ENCODE peak calls at places on chromosome 10, in four cellular contexts. B, L, S and W are unnamed samples.

GRCh38 chr10:34299105-34299611 is 515.9 kb downstream of the PARD3 start:
- DNase-seq in L (no peak), S (no peak), B (no peak), W (no peak)

GRCh38 chr10:59557052-59557451 is 152.6 kb downstream of the SLC16A9 start:
- DNase-seq in B (peak; percentile 66), L (no peak), S (no peak), W (no peak)

GRCh38 chr10:91409869-91410637 is at the start of gene HECTD2:
- DNase-seq in L (peak; percentile 82), B (peak; percentile 88), S (peak; percentile 81), W (peak; percentile 91)

GRCh38 chr10:33055636-33056035 is 97.6 kb upstream of the ITGB1 start:
- DNase-seq in S (no peak), L (no peak), B (no peak), W (no peak)

GRCh38 chr10:113426181-113426837 is 126.5 kb upstream of the HABP2 start:
- DNase-seq in S (no peak), L (no peak), B (no peak), W (no peak)

GRCh38 chr10:14556285-14556956 is 218.3 kb downstream of the FAM107B start:
- DNase-seq in S (peak; percentile 67), L (peak; percentile 48), B (no peak), W (no peak)

GRCh38 chr10:46286991-46287693 is at the start of gene ANTXRL:
- DNase-seq in S (peak; percentile 4), B (no peak), L (no peak), W (no peak)

GRCh38 chr10:89522463-89522862 is 12.9 kb downstream of the SLC16A12 start:
- DNase-seq in S (no peak), B (no peak), L (no peak), W (no peak)

GRCh38 chr10:113415246-113415645 is 137.6 kb upstream of the HABP2 start:
- DNase-seq in S (no peak), L (no peak), B (no peak), W (no peak)

GRCh38 chr10:112985701-112986510 is 35.9 kb downstream of the TCF7L2 start:
- DNase-seq in L (no peak), B (no peak), S (no peak), W (no peak)

GRCh38 chr10:132606536-132607316 is 69.1 kb downstream of the INPP5A start:
- DNase-seq in L (no peak), B (no peak), S (no peak), W (peak; percentile 84)

GRCh38 chr10:106399112-106399511 is 765.4 kb downstream of the SORCS1 start:
- DNase-seq in L (no peak), S (no peak), B (no peak), W (no peak)

GRCh38 chr10:14254368-14254767 is 76.4 kb downstream of the FRMD4A start:
- DNase-seq in S (no peak), B (no peak), L (no peak), W (no peak)

GRCh38 chr10:110646417-110647135 is 2.4 kb downstream of the RBM20 start:
- DNase-seq in B (no peak), L (no peak), S (no peak), W (no peak)

GRCh38 chr10:95400789-95401188 is 110.0 kb upstream of the PDLIM1 start:
- DNase-seq in S (no peak), B (no peak), L (no peak), W (no peak)
- H3K4me1 ChIP-seq in S (no peaks in the 10 kb centered on the region), B (no peaks in the 10 kb centered on the region), L (no peaks in the 10 kb centered on the region), W (no peaks in the 10 kb centered on the region)

GRCh38 chr10:71773221-71773971 is at the start of gene VSIR:
- DNase-seq in L (peak; percentile 82), S (peak; percentile 92), B (peak; percentile 95), W (peak; percentile 97)
- H3K4me1 ChIP-seq in L (peaks cover 49% of the 10 kb centered on the region), S (peaks cover 24% of the 10 kb centered on the region), B (no peaks in the 10 kb centered on the region), W (peaks cover 20% of the 10 kb centered on the region)

GRCh38 chr10:103616705-103617361 is 123.3 kb downstream of the NEURL1 start:
- DNase-seq in L (no peak), S (no peak), B (no peak), W (peak; percentile 91)
- H3K4me1 ChIP-seq in L (no peaks in the 10 kb centered on the region), S (peaks cover 21% of the 10 kb centered on the region), B (no peaks in the 10 kb centered on the region), W (peaks cover 46% of the 10 kb centered on the region)

GRCh38 chr10:74026428-74026979 is 28.6 kb downstream of the VCL start:
- DNase-seq in L (no peak), S (no peak), B (no peak), W (no peak)
- H3K4me1 ChIP-seq in L (peaks cover 70% of the 10 kb centered on the region), S (peaks cover 6% of the 10 kb centered on the region), B (peaks cover 5% of the 10 kb centered on the region), W (peaks cover 10% of the 10 kb centered on the region)

DNA sequence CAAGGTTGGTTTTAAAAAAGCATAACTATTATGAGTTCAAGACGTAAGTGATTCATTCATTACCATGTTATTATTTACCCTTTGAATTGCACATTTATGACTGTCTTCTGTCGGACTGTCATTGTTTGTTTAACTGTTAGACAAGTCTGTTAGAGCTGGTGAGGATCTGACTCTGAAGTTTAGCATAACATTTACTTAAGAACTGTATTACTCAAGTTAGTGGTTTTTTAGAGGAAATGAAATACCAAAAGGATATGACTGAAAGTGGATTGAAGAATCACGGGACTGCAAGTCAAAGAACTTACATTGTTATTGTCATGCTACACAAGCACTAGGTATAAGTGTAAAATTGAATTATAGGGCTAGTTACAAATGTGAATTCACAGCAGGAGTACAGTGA is 2.2 kb downstream of the CSGALNACT2 start:
- DNase-seq in L (peak; percentile 79), S (no peak), B (no peak), W (no peak)
- H3K4me1 ChIP-seq in L (peaks cover 34% of the 10 kb centered on the region), S (peaks cover 28% of the 10 kb centered on the region), B (peaks cover 10% of the 10 kb centered on the region), W (peaks cover 4% of the 10 kb centered on the region)

GRCh38 chr10:79158004-79158340 is 89.2 kb downstream of the ZMIZ1 start:
- DNase-seq in L (no peak), S (no peak), B (no peak), W (no peak)
- H3K4me1 ChIP-seq in L (peaks cover 100% of the 10 kb centered on the region), S (peaks cover 41% of the 10 kb centered on the region), B (peaks cover 42% of the 10 kb centered on the region), W (peaks cover 56% of the 10 kb centered on the region)

DNA sequence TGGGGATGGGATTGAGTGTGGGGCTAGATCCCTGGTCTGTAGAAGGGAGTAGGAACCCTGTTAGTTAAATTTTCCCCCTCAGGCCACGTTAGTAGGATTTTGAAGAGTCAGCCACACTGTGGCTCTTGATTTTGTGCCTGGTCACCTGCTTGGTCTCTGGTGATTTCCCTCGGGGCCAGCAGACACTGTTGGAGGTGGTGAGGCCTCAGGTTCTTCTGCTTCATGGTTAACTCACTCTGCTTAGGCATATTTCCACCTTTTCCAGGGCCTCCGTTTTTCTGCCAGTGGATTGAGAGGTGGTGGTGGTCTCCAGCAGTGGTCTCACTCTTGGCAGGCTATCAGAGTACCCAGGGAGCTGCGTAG is 4.1 kb downstream of the TSPAN14 start:
- DNase-seq in S (no peak), L (no peak), B (no peak), W (no peak)
- H3K4me1 ChIP-seq in S (peaks cover 75% of the 10 kb centered on the region), L (peaks cover 77% of the 10 kb centered on the region), B (peaks cover 52% of the 10 kb centered on the region), W (peaks cover 34% of the 10 kb centered on the region)

DNA sequence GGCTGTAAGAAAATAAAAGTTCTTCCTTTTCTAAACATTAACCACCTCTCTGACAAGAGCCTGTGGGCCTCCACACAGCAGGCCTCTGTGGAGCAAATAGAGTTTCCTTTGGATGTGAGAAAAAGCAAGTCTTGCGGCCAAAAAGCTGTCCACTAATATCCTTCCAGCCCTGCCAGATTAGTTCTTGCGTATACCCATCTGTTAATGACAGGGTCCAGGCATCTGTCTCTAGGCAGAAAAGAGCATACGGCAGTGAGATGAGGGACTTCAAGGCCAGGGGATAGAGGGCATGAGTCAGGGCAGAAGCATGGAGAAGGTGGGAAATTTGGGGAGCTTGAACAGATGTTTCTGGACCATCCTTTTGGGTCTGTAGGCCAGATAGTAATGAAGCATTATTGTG is 164.9 kb downstream of the NSUN6 start:
- DNase-seq in S (no peak), B (no peak), L (no peak), W (no peak)
- H3K4me1 ChIP-seq in S (no peaks in the 10 kb centered on the region), B (no peaks in the 10 kb centered on the region), L (no peaks in the 10 kb centered on the region), W (peaks cover 2% of the 10 kb centered on the region)

GRCh38 chr10:121590772-121591171 is 7.5 kb downstream of the FGFR2 start:
- DNase-seq in B (no peak), S (no peak), L (no peak), W (no peak)
- H3K4me1 ChIP-seq in B (peaks cover 46% of the 10 kb centered on the region), S (peaks cover 3% of the 10 kb centered on the region), L (no peaks in the 10 kb centered on the region), W (peaks cover 1% of the 10 kb centered on the region)

GRCh38 chr10:102324061-102324460 is 71.4 kb upstream of the NFKB2 start:
- DNase-seq in B (no peak), L (no peak), S (no peak), W (no peak)

GRCh38 chr10:102322914-102323313 is 72.6 kb upstream of the NFKB2 start:
- DNase-seq in B (no peak), S (no peak), L (no peak), W (no peak)

GRCh38 chr10:102326031-102326430 is 69.5 kb upstream of the NFKB2 start:
- DNase-seq in B (no peak), S (no peak), L (no peak), W (no peak)

GRCh38 chr10:102327002-102327401 is 68.5 kb upstream of the NFKB2 start:
- DNase-seq in B (no peak), L (no peak), S (no peak), W (no peak)

DNA sequence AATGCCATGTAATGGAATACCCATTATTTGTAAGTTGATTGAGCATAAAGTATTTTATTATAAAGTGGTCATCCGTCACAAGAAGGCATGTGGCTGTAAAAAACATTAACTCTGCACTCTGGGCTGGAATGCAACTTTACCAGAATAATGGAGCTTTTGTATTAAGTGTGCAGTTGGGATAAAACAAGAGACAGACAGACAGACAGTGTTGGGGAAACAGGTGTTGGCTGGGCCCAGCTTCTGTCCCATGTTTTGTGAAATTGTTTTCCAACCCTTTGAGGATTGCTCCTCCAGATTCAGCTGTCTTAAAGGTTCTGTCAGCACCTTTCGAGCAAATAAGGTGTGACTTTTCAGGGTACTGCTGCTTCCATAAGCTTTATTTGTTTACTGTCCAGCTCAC is 67.9 kb upstream of the NFKB2 start:
- DNase-seq in L (no peak), B (no peak), S (no peak), W (no peak)
- H3K4me1 ChIP-seq in L (no peaks in the 10 kb centered on the region), B (no peaks in the 10 kb centered on the region), S (no peaks in the 10 kb centered on the region), W (peaks cover 2% of the 10 kb centered on the region)